ENCODE peak calls at places on chromosomes 2 and 18, in six cellular contexts. O is omental fat pad, Q is RWPE1, G is chondrocyte, S is neural crest cell, N is cardiac muscle cell. H is an unnamed sample.

GRCh38 chr18:31680836-31681568 is 3.4 kb downstream of the B4GALT6 start:
- DNase-seq in O (no peak), Q (no peak), G (no peak), S (no peak), N (no peak), H (no peak)

GRCh38 chr2:236998250-236998649 is 87.4 kb upstream of the COPS8 start:
- DNase-seq in O (no peak), Q (peak), G (no peak), S (no peak), N (peak), H (no peak)

GRCh38 chr2:152694161-152694661 is 23.1 kb downstream of the PRPF40A start:
- DNase-seq in O (no peak), Q (peak), G (no peak), S (no peak), N (peak), H (no peak)

GRCh38 chr2:110149330-110150220 is 34.0 kb upstream of the MALL start:
- DNase-seq in O (no peak), Q (peak), G (no peak), S (no peak), N (peak), H (no peak)

GRCh38 chr2:16118611-16119590 is 178.6 kb downstream of the MYCN start:
- DNase-seq in O (no peak), Q (no peak), G (no peak), S (no peak), N (no peak), H (no peak)

GRCh38 chr18:76678248-76678647 is 144.1 kb upstream of the ZNF236 start:
- DNase-seq in O (no peak), Q (no peak), G (no peak), S (no peak), N (no peak), H (no peak)

GRCh38 chr2:66171530-66171929 is 263.4 kb upstream of the MEIS1 start:
- DNase-seq in O (no peak), Q (no peak), G (no peak), S (no peak), N (no peak), H (no peak)

GRCh38 chr2:96977631-96978195 is 8.7 kb downstream of the FAM178B start:
- DNase-seq in O (no peak), Q (peak), G (no peak), S (peak), N (peak), H (no peak)

GRCh38 chr2:101355561-101356130 is 31.7 kb downstream of the CREG2 start:
- DNase-seq in O (no peak), Q (peak), G (no peak), S (no peak), N (no peak), H (no peak)

GRCh38 chr2:69585855-69586560 is 57.5 kb downstream of the AAK1 start:
- DNase-seq in O (no peak), Q (no peak), G (no peak), S (no peak), N (no peak), H (no peak)

GRCh38 chr18:57925706-57926105 is 118.3 kb upstream of the NEDD4L start:
- DNase-seq in O (no peak), Q (no peak), G (no peak), S (no peak), N (peak), H (no peak)

GRCh38 chr2:21696900-21697299 is 573.1 kb downstream of the TDRD15 start:
- DNase-seq in O (no peak), Q (no peak), G (no peak), S (no peak), N (no peak), H (no peak)

GRCh38 chr2:240800241-240800640 is 19.8 kb downstream of the KIF1A start:
- DNase-seq in O (peak), Q (no peak), G (no peak), S (no peak), N (peak), H (no peak)

GRCh38 chr18:3281456-3282400 is 19.8 kb downstream of the MYL12B start:
- DNase-seq in O (no peak), Q (peak), G (no peak), S (no peak), N (peak), H (no peak)

GRCh38 chr2:16206191-16206944 is 266.0 kb downstream of the MYCN start:
- DNase-seq in O (no peak), Q (no peak), G (no peak), S (no peak), N (no peak), H (no peak)

GRCh38 chr2:10787176-10787968 is 25.2 kb downstream of the PDIA6 start:
- DNase-seq in O (no peak), Q (no peak), G (no peak), S (no peak), N (peak), H (no peak)
- TF ChIP-seq CTCF in O (no peak), Q (no peak), G (peak), S (peak), N (peak), H (no peak)

GRCh38 chr18:11110509-11110908 is 38.9 kb downstream of the PIEZO2 start:
- DNase-seq in O (no peak), Q (no peak), G (no peak), S (no peak), N (no peak), H (no peak)
- TF ChIP-seq CTCF in O (no peak), Q (no peak), G (no peak), S (no peak), N (no peak), H (no peak)

DNA sequence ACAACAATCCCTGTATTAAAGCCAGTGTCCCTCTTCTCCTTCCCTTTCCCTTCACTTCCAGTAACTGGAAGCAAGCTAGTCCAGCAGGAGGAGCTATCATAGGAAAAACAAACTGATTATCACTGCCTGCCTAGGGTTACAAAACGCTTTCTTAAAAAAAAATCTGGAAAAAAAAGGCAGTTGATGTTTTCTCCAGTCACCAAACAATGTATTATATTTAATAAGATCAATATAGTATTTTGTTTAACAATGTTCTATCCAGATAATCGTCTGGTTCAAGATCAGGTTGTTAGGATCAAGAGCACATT is 78.8 kb upstream of the ITGB6 start:
- DNase-seq in O (no peak), Q (no peak), G (no peak), S (no peak), N (peak), H (no peak)
- TF ChIP-seq CTCF in O (no peak), Q (no peak), G (peak), S (peak), N (peak), H (no peak)

DNA sequence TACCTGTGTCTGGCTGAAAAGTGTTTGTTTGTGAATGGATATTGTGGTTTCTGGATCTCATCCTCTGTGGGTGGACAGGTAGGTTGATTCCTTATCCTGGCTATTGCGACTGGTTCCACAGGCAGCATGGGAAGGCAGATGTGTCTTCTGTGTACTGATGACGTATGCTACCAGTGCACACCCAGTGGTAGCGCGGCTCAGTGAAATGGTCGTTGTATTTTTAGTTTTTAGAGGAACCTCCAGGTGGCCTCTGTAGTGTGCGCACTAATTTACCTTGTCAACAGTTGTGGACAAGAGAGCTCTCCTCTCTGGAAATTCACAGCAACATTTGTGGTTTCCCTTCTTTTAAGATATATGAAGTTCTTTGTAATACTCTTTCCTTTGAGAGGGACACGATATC is 52.5 kb downstream of the CCDC74A start:
- DNase-seq in O (no peak), Q (no peak), G (no peak), S (no peak), N (no peak), H (no peak)
- TF ChIP-seq CTCF in O (no peak), Q (no peak), G (no peak), S (no peak), N (no peak), H (no peak)

H was measured in mesothelial cell of epicardium.